ENCODE peak calls at places on chromosomes 6 and 20, in six cellular contexts. A, P, U, Q, O and I are unnamed samples. For H3K4me1, the result is how much of the 10 kb centered on the place peaks cover.

GRCh38 chr6:37860226-37860839 is 40.8 kb downstream of the ZFAND3 start:
- DNase-seq in U (peak), A (no peak), P (no peak), Q (no peak), O (no peak), I (peak)

GRCh38 chr20:5835234-5835845 is 85.1 kb downstream of the SHLD1 start:
- DNase-seq in Q (peak), O (no peak), U (peak), A (no peak), P (peak), I (peak)

GRCh38 chr6:87700729-87701675 is 1.0 kb downstream of the AKIRIN2 start:
- DNase-seq in Q (peak), O (no peak), U (peak), A (no peak), P (peak), I (peak)

GRCh38 chr20:40564997-40565680 is 123.9 kb downstream of the MAFB start:
- DNase-seq in U (peak), A (no peak), O (no peak), Q (no peak), P (no peak), I (no peak)

GRCh38 chr6:56346958-56347357 is 99.6 kb upstream of the COL21A1 start:
- DNase-seq in P (no peak), A (no peak), O (no peak), U (no peak), Q (no peak), I (no peak)

GRCh38 chr6:170028629-170029345 is 262.1 kb downstream of the DLL1 start:
- DNase-seq in Q (no peak), U (no peak), P (peak), O (no peak), A (peak), I (peak)

GRCh38 chr6:105310947-105311346 is 91.9 kb downstream of the PREP start:
- DNase-seq in A (no peak), P (no peak), U (no peak), Q (no peak), O (no peak), I (no peak)

GRCh38 chr6:45737331-45738056 is 278.2 kb downstream of the CLIC5 start:
- DNase-seq in P (no peak), Q (no peak), U (no peak), O (no peak), A (no peak), I (no peak)

GRCh38 chr20:23393999-23394775 is 27.1 kb downstream of the NAPB start:
- DNase-seq in U (no peak), O (no peak), Q (no peak), A (no peak), P (no peak), I (no peak)

GRCh38 chr6:41051873-41052272 is 1.1 kb upstream of the APOBEC2 start:
- DNase-seq in A (no peak), P (no peak), U (no peak), Q (no peak), O (no peak), I (no peak)

GRCh38 chr6:187252-187840 is 104.9 kb upstream of the DUSP22 start:
- DNase-seq in U (no peak), A (no peak), P (no peak), O (no peak), Q (no peak), I (no peak)

GRCh38 chr6:15287670-15288069 is 41.8 kb downstream of the JARID2 start:
- DNase-seq in A (no peak), U (no peak), Q (no peak), P (no peak), O (no peak), I (no peak)

GRCh38 chr6:90393232-90393884 is 96.7 kb upstream of the BACH2 start:
- DNase-seq in P (no peak), A (peak), O (peak), U (peak), Q (no peak), I (peak)

GRCh38 chr6:165894228-165894825 is 231.3 kb upstream of the PDE10A start:
- DNase-seq in A (no peak), P (no peak), U (no peak), O (no peak), Q (no peak), I (no peak)

GRCh38 chr6:31574106-31575061 is 981 bp upstream of the TNF start:
- DNase-seq in Q (no peak), P (no peak), O (peak), A (no peak), U (no peak), I (no peak)

GRCh38 chr6:144647971-144648651 is 363.0 kb downstream of the UTRN start:
- DNase-seq in A (no peak), P (no peak), O (no peak), Q (no peak), U (no peak), I (peak)

GRCh38 chr6:144543006-144543871 is 258.1 kb downstream of the UTRN start:
- DNase-seq in A (no peak), Q (no peak), O (no peak), P (no peak), U (no peak), I (no peak)

GRCh38 chr6:167113047-167113446 is 9.8 kb upstream of the CCR6 start:
- DNase-seq in O (no peak), P (no peak), U (no peak), A (no peak), Q (no peak), I (no peak)

GRCh38 chr20:32091888-32092346 is 17.6 kb upstream of the TM9SF4 start:
- DNase-seq in A (peak), U (peak), P (peak), Q (peak), O (peak), I (peak)

GRCh38 chr6:166157930-166158617 is 9.6 kb downstream of the TBXT start:
- DNase-seq in U (no peak), Q (no peak), O (no peak), A (no peak), P (no peak), I (no peak)

GRCh38 chr20:58150772-58151171 is 77.7 kb downstream of the ANKRD60 start:
- DNase-seq in O (peak), U (no peak), Q (no peak), A (no peak), P (no peak), I (peak)

GRCh38 chr20:15739056-15739455 is 834.2 kb downstream of the KIF16B start:
- DNase-seq in A (no peak), Q (no peak), U (no peak), O (no peak), P (no peak), I (no peak)

GRCh38 chr6:148342146-148343027 is at the start of gene SASH1:
- DNase-seq in U (peak), P (peak), Q (peak), A (peak), O (peak), I (peak)

GRCh38 chr6:157772820-157773219 is 50.2 kb upstream of the SNX9 start:
- DNase-seq in O (no peak), Q (no peak), P (no peak), U (no peak), A (no peak), I (no peak)

GRCh38 chr6:34993206-34993605 is 104.2 kb downstream of the ANKS1A start:
- DNase-seq in O (no peak), A (no peak), U (no peak), Q (no peak), P (no peak), I (no peak)

GRCh38 chr20:17533396-17533795 is 2.2 kb upstream of the BFSP1 start:
- DNase-seq in P (no peak), U (peak), A (no peak), O (peak), Q (no peak), I (peak)

GRCh38 chr6:42135722-42136121 is 6.7 kb downstream of the C6orf132 start:
- DNase-seq in U (no peak), A (no peak), O (no peak), P (no peak), Q (no peak), I (no peak)
- H3K4me1 ChIP-seq in U (under half), A (under half), O (under half), P (under half), Q (under half), I (under half)

GRCh38 chr20:35004051-35004725 is 48.5 kb downstream of the MYH7B start:
- DNase-seq in P (peak), A (peak), U (no peak), Q (no peak), O (no peak), I (no peak)
- TF ChIP-seq CTCF in P (no peak), A (no peak), U (no peak), Q (no peak), O (no peak), I (no peak)

GRCh38 chr6:110877154-110877564 is 2.6 kb downstream of the AMD1 start:
- DNase-seq in A (no peak), U (no peak), Q (no peak), P (no peak), O (no peak), I (no peak)
- H3K4me1 ChIP-seq in A (under half), U (half or more), Q (under half), P (under half), O (under half), I (under half)

DNA sequence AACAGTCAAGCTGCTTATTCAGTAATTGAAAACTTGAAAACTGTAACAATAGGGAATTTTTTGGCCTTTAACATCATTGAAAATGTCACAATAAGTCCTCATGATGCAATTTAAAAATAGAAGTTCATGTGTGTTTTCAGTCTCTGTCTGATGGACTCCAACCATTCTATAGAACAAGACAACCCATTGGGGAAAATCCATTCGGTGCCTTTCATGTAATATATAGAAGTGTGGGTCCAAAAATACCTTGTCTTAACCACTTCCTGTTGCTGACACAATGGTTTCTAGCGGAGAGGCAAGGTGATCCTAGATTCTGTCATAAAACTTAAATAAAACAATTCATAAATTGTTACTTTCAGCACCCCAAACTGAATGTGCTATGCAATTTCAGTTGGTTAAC is 1131.3 kb upstream of the MAP3K7 start:
- DNase-seq in O (no peak), Q (no peak), A (no peak), P (no peak), U (no peak), I (no peak)
- TF ChIP-seq CTCF in O (no peak), Q (no peak), A (no peak), P (no peak), U (no peak), I (no peak)

DNA sequence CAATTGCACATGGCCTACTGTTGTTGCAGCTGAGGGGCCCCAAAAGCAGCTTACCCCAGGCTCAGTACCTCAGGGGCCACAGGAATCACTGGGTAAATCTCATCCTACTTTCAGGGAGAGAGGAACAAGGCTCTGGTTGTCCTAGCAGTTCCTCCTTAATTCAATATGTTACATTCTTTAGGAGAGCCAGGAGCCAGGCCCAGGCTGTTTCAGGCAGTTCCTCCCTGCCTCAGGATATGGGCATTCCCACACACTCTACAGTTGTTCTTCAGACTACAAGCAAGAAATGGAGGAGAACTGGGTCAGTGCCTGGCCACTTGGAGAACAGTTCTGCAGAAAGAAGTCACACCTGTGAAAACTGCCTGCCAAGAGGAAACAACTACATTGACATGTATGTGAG is 9.6 kb upstream of the BTN3A2 start:
- DNase-seq in O (no peak), Q (no peak), U (no peak), P (no peak), A (no peak), I (no peak)
- H3K4me1 ChIP-seq in O (under half), Q (under half), U (under half), P (under half), A (under half), I (under half)